ENCODE peak calls at places on chromosomes 12 and 14, in ten cellular contexts. R, O, L, G, W, F, H, Q, K and V are unnamed samples.

GRCh38 chr12:105279460-105280056 is 43.6 kb upstream of the APPL2 start:
- DNase-seq in O (peak; percentile 20), G (no peak), L (peak; percentile 12), W (no peak), R (no peak), K (no peak), Q (no peak), F (no peak), H (no peak), V (no peak)

GRCh38 chr12:132404956-132405741 is 75.8 kb upstream of the GALNT9 start:
- DNase-seq in L (no peak), W (no peak), Q (no peak), O (no peak), R (peak; percentile 71), H (no peak), K (no peak), F (no peak), G (no peak), V (no peak)

GRCh38 chr12:3365416-3366385 is 125.3 kb upstream of the PRMT8 start:
- DNase-seq in O (no peak), R (peak; percentile 77), H (no peak), Q (peak; percentile 54), G (no peak), F (no peak), K (peak; percentile 64), W (no peak), L (no peak), V (no peak)

GRCh38 chr12:85835417-85835809 is 796 bp downstream of the RASSF9 start:
- DNase-seq in F (no peak), H (no peak), G (no peak), O (no peak), Q (no peak), K (no peak), W (no peak), R (no peak), L (no peak), V (no peak)

GRCh38 chr12:108515916-108516315 is 839 bp downstream of the FICD start:
- DNase-seq in H (peak; percentile 80), Q (peak; percentile 64), F (no peak), R (no peak), K (no peak), O (peak; percentile 21), L (no peak), G (no peak), W (no peak), V (no peak)

GRCh38 chr12:12441891-12442461 is 85.1 kb downstream of the BORCS5 start:
- DNase-seq in W (no peak), G (no peak), H (no peak), F (no peak), R (no peak), L (no peak), O (no peak), Q (no peak), K (no peak), V (no peak)

GRCh38 chr12:25811656-25812126 is 146.8 kb upstream of the RASSF8 start:
- DNase-seq in F (no peak), Q (no peak), G (no peak), K (no peak), L (no peak), O (no peak), W (no peak), R (no peak), H (no peak), V (no peak)

GRCh38 chr12:12376636-12377448 is 20.0 kb downstream of the BORCS5 start:
- DNase-seq in K (peak; percentile 59), L (no peak), Q (no peak), H (no peak), O (peak; percentile 40), W (no peak), G (no peak), R (no peak), F (no peak), V (peak; percentile 52)

GRCh38 chr14:85813040-85813439 is 283.1 kb downstream of the FLRT2 start:
- DNase-seq in F (no peak), G (no peak), L (no peak), W (no peak), H (no peak), Q (no peak), R (no peak), O (no peak), K (no peak), V (no peak)

GRCh38 chr12:38053655-38054464 is 262.7 kb upstream of the ALG10B start:
- DNase-seq in O (peak; percentile 60), H (no peak), R (peak; percentile 82), L (no peak), G (no peak), K (peak; percentile 15), F (peak; percentile 65), W (no peak), Q (no peak), V (no peak)

GRCh38 chr14:99475660-99476059 is 5.0 kb downstream of the SETD3 start:
- DNase-seq in O (no peak), K (no peak), W (no peak), H (no peak), L (no peak), G (no peak), F (no peak), Q (no peak), R (no peak), V (no peak)

GRCh38 chr12:97308576-97309198 is 153.9 kb upstream of the RMST start:
- DNase-seq in O (peak; percentile 3), F (no peak), R (no peak), L (no peak), W (no peak), H (no peak), Q (no peak), K (peak; percentile 14), G (no peak), V (no peak)

GRCh38 chr12:34388636-34389377 is 366.5 kb downstream of the ALG10 start:
- DNase-seq in O (no peak), R (no peak), K (no peak), W (no peak), L (no peak), Q (no peak), G (peak; percentile 69), H (peak; percentile 49), F (no peak), V (no peak)

GRCh38 chr14:81435578-81436295 is 35.6 kb upstream of the STON2 start:
- DNase-seq in K (peak; percentile 69), L (peak; percentile 54), R (peak; percentile 87), W (no peak), H (peak; percentile 85), O (no peak), G (peak; percentile 84), Q (peak; percentile 67), F (no peak), V (peak; percentile 18)

GRCh38 chr14:65348137-65348536 is 64.4 kb upstream of the FUT8 start:
- DNase-seq in H (no peak), Q (no peak), L (no peak), F (no peak), G (no peak), O (no peak), R (no peak), W (no peak), K (no peak), V (no peak)

GRCh38 chr12:26112703-26113147 is 12.1 kb downstream of the BHLHE41 start:
- DNase-seq in G (no peak), W (no peak), F (no peak), K (peak; percentile 34), L (no peak), H (no peak), O (no peak), R (no peak), Q (no peak), V (no peak)

GRCh38 chr14:69093551-69094421 is 59.1 kb downstream of the DCAF5 start:
- DNase-seq in O (no peak), Q (no peak), R (no peak), G (no peak), F (no peak), W (no peak), H (no peak), K (no peak), L (no peak), V (no peak)

GRCh38 chr12:107411792-107412535 is 273.6 kb upstream of the PWP1 start:
- DNase-seq in K (peak; percentile 60), O (no peak), Q (peak; percentile 21), H (no peak), G (no peak), R (no peak), L (no peak), W (no peak), F (no peak), V (peak; percentile 39)

GRCh38 chr14:95290769-95291440 is 28.8 kb downstream of the CLMN start:
- DNase-seq in K (peak; percentile 36), W (no peak), R (peak; percentile 90), Q (no peak), L (peak; percentile 81), F (peak; percentile 85), O (no peak), H (no peak), G (peak; percentile 79), V (peak; percentile 45)

GRCh38 chr14:50620341-50620740 is 47.8 kb downstream of the SAV1 start:
- DNase-seq in W (no peak), K (peak; percentile 0), L (no peak), G (no peak), F (no peak), Q (no peak), H (no peak), O (no peak), R (no peak), V (no peak)
- H3K27ac ChIP-seq in W (no peak overlapping the region), K (no peak overlapping the region), L (no peak overlapping the region), G (no peak overlapping the region), F (no peak overlapping the region), Q (no peak overlapping the region), H (no peak overlapping the region), O (no peak overlapping the region), R (no peak overlapping the region), V (no peak overlapping the region)

GRCh38 chr12:56695327-56696101 is 7.4 kb upstream of the PTGES3 start:
- DNase-seq in G (no peak), H (no peak), W (no peak), F (no peak), Q (no peak), L (no peak), R (peak; percentile 6), O (no peak), K (no peak), V (no peak)
- H3K27ac ChIP-seq in G (no peak overlapping the region), H (no peak overlapping the region), W (no peak overlapping the region), F (no peak overlapping the region), Q (no peak overlapping the region), L (peak overlapping the region; percentile 75), R (no peak overlapping the region), O (no peak overlapping the region), K (no peak overlapping the region), V (no peak overlapping the region)

DNA sequence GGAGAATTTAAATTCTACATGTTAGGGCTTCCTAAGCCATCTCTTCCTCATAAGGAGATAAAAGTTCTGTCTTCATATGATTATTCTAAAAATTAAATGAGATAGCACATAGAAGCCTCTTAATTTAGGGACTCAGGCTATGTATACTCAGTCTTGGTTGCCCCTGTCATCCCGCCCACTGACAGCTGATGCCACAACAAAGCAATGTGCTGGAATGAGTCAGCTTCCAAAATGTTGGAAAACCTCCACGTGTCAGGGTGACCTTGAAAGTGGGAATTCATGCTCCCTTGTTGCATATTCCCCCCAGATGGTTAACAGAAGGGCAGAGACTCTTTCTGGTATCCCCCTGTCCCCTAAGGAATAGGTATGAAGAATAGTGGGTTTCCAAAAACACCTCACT is 238.0 kb upstream of the DDHD1 start:
- DNase-seq in Q (no peak), L (no peak), R (no peak), K (peak; percentile 47), F (no peak), W (no peak), O (no peak), H (no peak), G (no peak), V (no peak)
- H3K27ac ChIP-seq in Q (no peak overlapping the region), L (no peak overlapping the region), R (no peak overlapping the region), K (no peak overlapping the region), F (no peak overlapping the region), W (peak overlapping the region; percentile 13), O (no peak overlapping the region), H (no peak overlapping the region), G (no peak overlapping the region), V (peak overlapping the region; percentile 58)

GRCh38 chr14:55374771-55375170 is 36.9 kb downstream of the ATG14 start:
- DNase-seq in F (no peak), K (no peak), H (no peak), Q (no peak), W (no peak), R (no peak), L (no peak), G (no peak), O (no peak), V (no peak)
- H3K27ac ChIP-seq in F (no peak overlapping the region), K (no peak overlapping the region), H (no peak overlapping the region), Q (no peak overlapping the region), W (no peak overlapping the region), R (no peak overlapping the region), L (no peak overlapping the region), G (no peak overlapping the region), O (no peak overlapping the region), V (no peak overlapping the region)